ENCODE peak calls at places on chromosome 5, in ten cellular contexts. Q is heart left ventricle; M is CD8-positive, alpha-beta memory T cell; K is astrocyte of the cerebellum; I is cardiac fibroblast; V is AG04450; N is AG10803; J is lower lobe of right lung; B is body of pancreas; C is CD4-positive, alpha-beta memory T cell. A is an unnamed sample.

GRCh38 chr5:148910216-148910615 is 83.8 kb downstream of the ADRB2 start:
- DNase-seq in J (no peak), M (no peak), I (no peak), K (no peak), B (no peak), C (no peak), Q (no peak), N (no peak), V (no peak), A (no peak)

GRCh38 chr5:5464036-5464715 is 41.7 kb downstream of the ICE1 start:
- DNase-seq in I (no peak), K (no peak), J (no peak), M (no peak), B (no peak), V (no peak), N (no peak), C (no peak), Q (no peak), A (no peak)

GRCh38 chr5:97838214-97838613 is 655.2 kb upstream of the RIOK2 start:
- DNase-seq in K (peak), J (no peak), B (no peak), I (peak), M (no peak), N (peak), V (peak), C (no peak), Q (no peak), A (no peak)

GRCh38 chr5:96207420-96207819 is 225.6 kb downstream of the PCSK1 start:
- DNase-seq in Q (no peak), C (no peak), K (no peak), B (no peak), I (peak), N (peak), M (no peak), J (no peak), V (no peak), A (no peak)

GRCh38 chr5:156529902-156530301 is 202.9 kb downstream of the SGCD start:
- DNase-seq in M (no peak), K (no peak), V (no peak), N (peak), J (no peak), Q (no peak), C (no peak), I (no peak), B (no peak), A (no peak)

GRCh38 chr5:112548246-112548982 is 129.3 kb upstream of the EPB41L4A start:
- DNase-seq in M (no peak), Q (no peak), C (no peak), N (peak), V (peak), I (peak), J (no peak), K (peak), B (no peak), A (no peak)

GRCh38 chr5:109611505-109611904 is 78.2 kb upstream of the MAN2A1 start:
- DNase-seq in B (no peak), C (no peak), Q (no peak), J (no peak), V (no peak), N (no peak), K (no peak), M (no peak), I (no peak), A (no peak)

GRCh38 chr5:179905144-179905526 is 2.6 kb downstream of the TBC1D9B start:
- DNase-seq in V (no peak), Q (no peak), M (no peak), J (no peak), N (no peak), C (no peak), K (no peak), I (no peak), B (no peak), A (no peak)

GRCh38 chr5:123215929-123216702 is 127.1 kb downstream of the PRDM6 start:
- DNase-seq in M (no peak), Q (no peak), I (no peak), N (no peak), J (no peak), V (no peak), C (no peak), B (no peak), K (no peak), A (no peak)

GRCh38 chr5:78591972-78592700 is 56.4 kb downstream of the LHFPL2 start:
- DNase-seq in M (no peak), C (no peak), J (no peak), V (no peak), B (no peak), Q (no peak), K (no peak), I (peak), N (no peak), A (no peak)

GRCh38 chr5:146731909-146732659 is 146.5 kb downstream of the PPP2R2B start:
- DNase-seq in B (no peak), M (no peak), J (no peak), N (peak), C (no peak), I (peak), K (peak), V (peak), Q (no peak), A (no peak)

GRCh38 chr5:160087244-160087643 is 32.0 kb downstream of the PWWP2A start:
- DNase-seq in I (no peak), M (no peak), N (no peak), K (no peak), B (no peak), C (no peak), J (no peak), V (no peak), Q (no peak), A (no peak)

GRCh38 chr5:160081495-160081894 is 37.8 kb downstream of the PWWP2A start:
- DNase-seq in B (no peak), V (no peak), C (no peak), I (no peak), J (no peak), K (no peak), N (no peak), Q (no peak), M (no peak), A (no peak)

GRCh38 chr5:160082589-160082988 is 36.7 kb downstream of the PWWP2A start:
- DNase-seq in J (no peak), B (no peak), C (no peak), M (no peak), I (no peak), V (no peak), Q (no peak), K (no peak), N (no peak), A (no peak)

GRCh38 chr5:160083012-160083436 is 36.2 kb downstream of the PWWP2A start:
- DNase-seq in C (no peak), I (peak), N (peak), Q (no peak), K (peak), J (no peak), M (no peak), V (peak), B (no peak), A (no peak)

GRCh38 chr5:160083501-160083900 is 35.7 kb downstream of the PWWP2A start:
- DNase-seq in J (no peak), C (no peak), V (no peak), Q (no peak), N (peak), M (no peak), B (no peak), K (no peak), I (peak), A (no peak)
- H3K4me3 ChIP-seq in J (no peak), C (no peak), V (no peak), Q (no peak), N (peak), M (no peak), B (no peak), K (no peak), I (no peak), A (no peak)

GRCh38 chr5:93576994-93577575 is 3.9 kb downstream of the NR2F1-AS1 start:
- DNase-seq in K (no peak), I (no peak), V (no peak), J (no peak), N (no peak), C (no peak), Q (no peak), B (no peak), M (no peak), A (no peak)
- H3K4me3 ChIP-seq in K (no peak), I (no peak), V (no peak), J (no peak), N (no peak), C (no peak), Q (no peak), B (no peak), M (no peak), A (no peak)

GRCh38 chr5:132225165-132226032 is 2.3 kb downstream of the P4HA2 start:
- DNase-seq in C (peak), N (peak), B (peak), J (no peak), I (peak), K (no peak), M (no peak), V (no peak), Q (peak), A (no peak)
- H3K4me3 ChIP-seq in C (no peak), N (peak), B (no peak), J (peak), I (no peak), K (peak), M (no peak), V (peak), Q (no peak), A (no peak)

GRCh38 chr5:150781706-150782614 is 3.4 kb downstream of the SMIM3 start:
- DNase-seq in J (no peak), N (peak), C (no peak), K (peak), M (no peak), B (peak), Q (peak), V (peak), I (peak), A (no peak)

GRCh38 chr5:150780816-150781221 is 2.3 kb downstream of the SMIM3 start:
- DNase-seq in I (peak), V (no peak), J (no peak), N (peak), M (no peak), Q (no peak), C (no peak), B (no peak), K (no peak), A (no peak)

GRCh38 chr5:150783422-150783928 is 4.9 kb downstream of the SMIM3 start:
- DNase-seq in J (no peak), C (peak), I (peak), K (peak), V (no peak), B (peak), M (peak), Q (peak), N (peak), A (peak)

GRCh38 chr5:150780180-150780692 is 1.7 kb downstream of the SMIM3 start:
- DNase-seq in Q (no peak), V (no peak), C (no peak), N (peak), M (peak), K (no peak), B (peak), J (no peak), I (peak), A (no peak)

GRCh38 chr5:150782850-150783249 is 4.3 kb downstream of the SMIM3 start:
- DNase-seq in J (no peak), N (no peak), C (no peak), K (no peak), Q (no peak), B (no peak), V (no peak), M (no peak), I (peak), A (no peak)
- H3K4me3 ChIP-seq in J (no peak), N (no peak), C (no peak), K (no peak), Q (no peak), B (no peak), V (no peak), M (peak), I (no peak), A (no peak)

DNA sequence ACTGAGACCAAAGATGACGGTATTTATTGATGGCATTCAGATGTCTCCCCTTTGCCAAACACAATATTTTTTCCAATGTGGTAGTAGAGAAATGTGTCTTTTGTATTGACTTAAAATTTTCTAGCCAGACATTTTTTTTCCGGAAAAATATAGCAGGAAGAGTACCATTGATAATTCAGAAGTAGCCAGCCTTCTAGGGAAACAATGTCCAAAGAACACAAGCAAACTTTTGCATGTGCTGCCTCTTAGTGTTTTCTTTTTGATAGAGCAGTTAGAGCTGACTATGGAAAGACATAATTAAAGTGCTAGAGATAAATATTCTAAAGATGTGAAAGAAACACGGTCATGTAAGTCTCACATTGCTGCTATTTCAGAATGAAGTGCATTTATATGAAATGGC is 231.4 kb downstream of the MARCHF11 start:
- DNase-seq in V (no peak), C (no peak), N (no peak), K (no peak), M (no peak), Q (no peak), I (no peak), J (no peak), B (no peak), A (no peak)
- H3K4me3 ChIP-seq in V (no peak), C (no peak), N (no peak), K (no peak), M (no peak), Q (no peak), I (no peak), J (no peak), B (no peak), A (no peak)

DNA sequence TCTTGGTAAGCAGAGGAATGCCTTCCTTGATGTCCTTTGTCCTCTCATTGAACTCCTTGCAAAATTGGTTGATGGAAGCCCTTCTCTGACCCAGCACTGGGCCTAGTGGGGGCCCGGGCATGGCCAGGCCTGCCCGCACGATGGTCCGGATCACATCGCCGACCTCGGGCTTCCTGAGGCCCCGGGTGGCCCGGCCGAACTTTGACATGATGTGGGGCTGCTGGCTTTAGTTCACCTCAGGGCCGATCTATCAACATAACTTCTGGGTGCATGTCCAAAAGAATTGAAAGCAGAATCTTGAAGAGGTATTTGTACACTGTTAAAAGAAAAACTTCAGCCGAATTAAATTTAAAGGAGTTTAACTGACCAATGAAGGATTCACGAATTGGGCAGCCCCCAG is 24.1 kb upstream of the GNPDA1 start:
- DNase-seq in K (no peak), M (no peak), C (no peak), I (no peak), N (no peak), V (no peak), B (no peak), Q (no peak), J (no peak), A (no peak)
- H3K4me3 ChIP-seq in K (no peak), M (no peak), C (no peak), I (no peak), N (no peak), V (no peak), B (no peak), Q (no peak), J (no peak), A (no peak)

DNA sequence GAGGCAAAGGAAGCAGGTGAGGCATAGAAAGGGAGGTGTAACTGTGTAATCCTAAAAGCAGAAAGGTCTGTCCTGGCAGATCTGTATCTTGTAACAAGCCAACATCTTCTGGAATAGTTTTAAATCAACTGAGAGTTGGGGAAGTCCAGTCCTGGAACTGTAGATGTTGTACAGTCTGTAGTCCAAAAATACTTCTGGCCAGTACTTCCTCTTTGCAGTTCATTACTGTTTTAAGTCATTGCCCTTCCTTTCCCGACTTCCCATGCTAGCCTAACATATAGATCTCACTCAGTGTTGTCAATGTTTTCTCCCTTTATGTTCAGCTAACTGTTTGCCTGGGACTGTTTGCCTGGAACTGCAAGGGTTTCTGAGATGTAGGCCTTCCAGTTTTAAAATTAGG is 168.5 kb upstream of the ISL1 start:
- DNase-seq in V (no peak), B (no peak), J (no peak), N (no peak), M (no peak), I (no peak), C (no peak), Q (no peak), K (no peak), A (no peak)
- H3K4me3 ChIP-seq in V (no peak), B (no peak), J (no peak), N (no peak), M (no peak), I (no peak), C (no peak), Q (no peak), K (no peak), A (no peak)

GRCh38 chr5:178118345-178118744 is 5.0 kb downstream of the N4BP3 start:
- DNase-seq in I (no peak), J (no peak), N (no peak), C (no peak), M (no peak), B (no peak), V (no peak), Q (peak), K (no peak), A (no peak)
- H3K4me3 ChIP-seq in I (no peak), J (no peak), N (no peak), C (no peak), M (no peak), B (no peak), V (no peak), Q (no peak), K (no peak), A (no peak)

A was measured in LNCaP clone FGC.